ENCODE peak calls at places on chromosomes 7 and 10, in five cellular contexts. P is A549; Y is PC-3; V is CD8-positive, alpha-beta T cell; J is tibial nerve. E is an unnamed sample.

GRCh38 chr7:31997423-31997822 is 72.8 kb downstream of the PDE1C start:
- DNase-seq in P (no peak), Y (no peak), V (no peak), J (no peak), E (no peak)

GRCh38 chr7:104971290-104972071 is 42.5 kb upstream of the KMT2E start:
- DNase-seq in P (no peak), Y (peak; percentile 47), V (no peak), J (no peak), E (no peak)

GRCh38 chr7:72275412-72276070 is 136.6 kb downstream of the CALN1 start:
- DNase-seq in P (no peak), Y (no peak), V (no peak), J (no peak), E (no peak)

GRCh38 chr10:63722537-63722936 is 201.3 kb downstream of the REEP3 start:
- DNase-seq in P (no peak), Y (peak; percentile 81), V (no peak), J (no peak), E (no peak)

GRCh38 chr10:127149613-127150081 is 46.7 kb downstream of the INSYN2A start:
- DNase-seq in P (no peak), Y (no peak), V (no peak), J (no peak), E (no peak)

GRCh38 chr10:119370046-119370770 is 162.8 kb downstream of the GRK5 start:
- DNase-seq in P (no peak), Y (peak; percentile 2), V (no peak), J (peak; percentile 66), E (peak; percentile 89)

GRCh38 chr10:61271127-61271780 is 181.9 kb downstream of the TMEM26 start:
- DNase-seq in P (peak; percentile 23), Y (peak; percentile 100), V (no peak), J (no peak), E (no peak)

GRCh38 chr10:108789911-108790310 is 1133.4 kb downstream of the XPNPEP1 start:
- DNase-seq in P (no peak), Y (peak; percentile 94), V (no peak), J (no peak), E (no peak)

GRCh38 chr7:134712196-134712595 is 65.5 kb downstream of the BPGM start:
- DNase-seq in P (no peak), Y (no peak), V (no peak), J (no peak), E (no peak)

DNA sequence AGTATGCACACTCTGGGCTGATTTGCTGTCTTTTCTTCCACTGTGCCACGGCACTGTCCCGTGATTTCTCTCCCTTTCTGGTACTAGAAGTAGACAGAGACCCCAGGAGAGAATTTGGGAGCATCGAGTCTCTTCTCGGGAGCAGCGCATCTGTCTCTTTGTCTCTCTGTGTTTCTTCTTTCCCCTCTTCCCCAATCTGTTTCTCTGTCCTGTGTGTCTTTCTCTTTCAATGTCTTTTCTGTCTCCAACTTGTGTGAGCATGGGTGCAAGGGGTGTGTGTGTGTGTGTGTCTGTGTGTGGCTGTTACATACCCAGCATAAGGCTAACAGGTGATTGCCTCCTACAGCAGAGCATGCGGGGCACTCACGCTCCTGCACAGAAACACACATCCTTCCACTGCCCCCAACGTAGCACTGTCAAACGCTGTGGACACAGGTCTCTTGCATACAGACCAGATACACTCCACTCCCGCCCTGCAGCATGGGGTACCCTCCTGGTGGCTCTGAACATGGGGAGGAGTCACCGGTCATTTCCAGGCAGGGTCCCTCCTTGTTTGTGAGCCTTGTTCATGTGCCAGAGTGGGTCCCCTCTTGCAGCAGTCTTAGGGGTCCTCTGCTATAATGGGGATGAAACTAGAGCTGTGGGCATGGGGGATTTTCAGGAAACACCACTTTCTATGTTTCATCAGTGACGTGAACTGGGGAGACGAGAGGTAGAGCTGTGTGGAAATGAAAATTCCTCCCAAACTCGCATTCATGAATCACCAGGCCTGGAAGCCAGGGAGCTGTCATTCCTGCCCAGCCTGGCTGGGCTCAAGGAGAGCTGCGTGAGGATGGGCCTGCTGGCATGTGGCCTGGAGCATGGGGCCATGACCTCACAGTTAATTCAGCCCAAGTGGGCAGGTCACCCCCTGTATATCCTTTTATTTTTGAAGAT is 955 bp downstream of the ADAMTS14 start:
- DNase-seq in P (peak; percentile 25), Y (peak; percentile 92), V (no peak), J (no peak), E (no peak)
- H3K4me1 ChIP-seq in P (peaks cover 3% of the 10 kb centered on the region), Y (peaks cover 26% of the 10 kb centered on the region), V (peaks cover 3% of the 10 kb centered on the region), J (peaks cover 8% of the 10 kb centered on the region), E (peaks cover 38% of the 10 kb centered on the region)

GRCh38 chr10:88065384-88066049 is 202.1 kb downstream of the PTEN start:
- DNase-seq in P (no peak), Y (no peak), V (no peak), J (no peak), E (no peak)

GRCh38 chr10:88064608-88065383 is 201.4 kb downstream of the PTEN start:
- DNase-seq in P (no peak), Y (no peak), V (no peak), J (peak; percentile 97), E (peak; percentile 88)

GRCh38 chr10:88069338-88069737 is 205.9 kb downstream of the PTEN start:
- DNase-seq in P (no peak), Y (no peak), V (no peak), J (no peak), E (no peak)

GRCh38 chr10:88066319-88066718 is 202.9 kb downstream of the PTEN start:
- DNase-seq in P (no peak), Y (no peak), V (no peak), J (no peak), E (no peak)

DNA sequence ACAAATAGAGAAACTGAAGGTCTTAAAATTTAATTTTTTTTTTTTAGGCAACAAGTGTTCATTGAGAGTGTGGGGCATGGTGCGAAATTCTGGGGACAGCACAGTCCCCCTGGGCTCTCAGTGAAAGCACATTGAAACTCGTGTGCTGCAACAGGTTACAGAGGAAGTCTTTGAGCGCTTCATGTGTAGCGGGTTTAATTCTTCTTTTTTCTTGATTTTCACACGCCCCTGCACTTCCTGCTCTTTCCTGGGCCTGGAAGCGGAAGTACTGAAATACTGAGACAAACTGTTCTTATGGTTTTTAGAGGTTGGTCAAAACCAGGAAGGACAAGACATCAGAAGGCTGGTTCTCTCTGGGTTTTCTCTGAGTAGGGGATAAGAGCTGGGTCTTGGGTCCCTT is 203.5 kb downstream of the PTEN start:
- DNase-seq in P (no peak), Y (no peak), V (no peak), J (no peak), E (no peak)
- H3K4me1 ChIP-seq in P (peaks cover 20% of the 10 kb centered on the region), Y (no peaks in the 10 kb centered on the region), V (peaks cover 76% of the 10 kb centered on the region), J (peaks cover 26% of the 10 kb centered on the region), E (peaks cover 16% of the 10 kb centered on the region)

DNA sequence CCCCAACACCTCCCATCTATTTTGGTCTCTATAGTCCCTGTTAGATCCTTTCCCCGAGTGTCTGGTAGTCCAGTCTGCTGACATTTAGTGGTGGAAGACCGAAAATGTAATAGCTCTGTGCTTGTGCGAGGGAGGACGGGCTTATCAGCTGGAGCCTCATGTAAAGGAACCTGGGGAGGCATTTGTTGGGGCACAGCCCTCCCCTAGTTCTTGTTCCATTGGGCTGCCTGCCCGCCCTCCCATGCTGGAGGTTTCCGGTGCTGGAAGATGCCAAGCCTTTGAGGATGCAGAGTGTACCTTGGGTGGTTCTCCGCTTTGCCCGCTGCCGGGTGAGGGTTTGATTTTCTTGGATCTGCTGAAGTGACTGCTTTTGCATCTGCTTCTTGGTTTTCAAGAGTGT is 5.4 kb downstream of the ZNF862 start:
- DNase-seq in P (no peak), Y (no peak), V (no peak), J (no peak), E (peak; percentile 44)
- H3K4me1 ChIP-seq in P (peaks cover 6% of the 10 kb centered on the region), Y (peaks cover 7% of the 10 kb centered on the region), V (peaks cover 12% of the 10 kb centered on the region), J (no peaks in the 10 kb centered on the region), E (peaks cover 10% of the 10 kb centered on the region)

GRCh38 chr7:43761382-43761781 is 2.9 kb downstream of the BLVRA start:
- DNase-seq in P (no peak), Y (no peak), V (no peak), J (no peak), E (no peak)
- H3K4me1 ChIP-seq in P (peaks cover 68% of the 10 kb centered on the region), Y (peaks cover 61% of the 10 kb centered on the region), V (peaks cover 33% of the 10 kb centered on the region), J (peaks cover 7% of the 10 kb centered on the region), E (peaks cover 42% of the 10 kb centered on the region)